ENCODE peak calls at places on chromosomes 16 and 17, in six cellular contexts. F is stomach, R is endodermal cell, D is heart right ventricle, Z is astrocyte, E is left ventricle myocardium inferior. T is an unnamed sample. For H3K4me1 and H3K27me3, the result is how much of the 10 kb centered on the place peaks cover.

GRCh38 chr16:73390491-73390890 is 342.6 kb upstream of the ZFHX3 start:
- DNase-seq in Z (no peak), R (no peak), D (no peak), E (no peak), F (no peak), T (no peak)

GRCh38 chr16:23378921-23379320 is 74.1 kb downstream of the COG7 start:
- DNase-seq in F (no peak), Z (no peak), E (no peak), R (no peak), D (no peak), T (no peak)

GRCh38 chr17:75568412-75569255 is 19.0 kb upstream of the MYO15B start:
- DNase-seq in D (no peak), Z (no peak), R (peak), E (no peak), F (no peak), T (no peak)

GRCh38 chr16:7597677-7598076 is 265.0 kb downstream of the RBFOX1 start:
- DNase-seq in F (no peak), R (no peak), E (no peak), Z (no peak), D (no peak), T (no peak)

GRCh38 chr17:64259436-64259835 is 3.6 kb downstream of the TEX2 start:
- DNase-seq in D (no peak), F (no peak), R (no peak), E (no peak), Z (no peak), T (no peak)

GRCh38 chr16:88633684-88634140 is 4.7 kb upstream of the IL17C start:
- DNase-seq in R (peak), F (peak), Z (no peak), D (peak), E (no peak), T (no peak)

GRCh38 chr16:76676356-76676755 is 399.2 kb downstream of the CNTNAP4 start:
- DNase-seq in D (no peak), Z (no peak), F (no peak), E (no peak), R (peak), T (peak)

GRCh38 chr16:4994719-4995434 is 36.7 kb downstream of the SEC14L5 start:
- DNase-seq in R (no peak), F (no peak), Z (no peak), D (no peak), E (no peak), T (no peak)

GRCh38 chr16:65855171-65856145 is 511.0 kb upstream of the CDH5 start:
- DNase-seq in R (no peak), F (no peak), D (no peak), Z (no peak), E (no peak), T (no peak)

GRCh38 chr17:8123695-8124349 is at the start of gene HES7:
- DNase-seq in D (no peak), E (no peak), Z (no peak), F (no peak), R (peak), T (peak)

GRCh38 chr17:78364436-78365281 is 4.8 kb upstream of the SOCS3 start:
- DNase-seq in Z (no peak), D (no peak), F (no peak), R (peak), E (no peak), T (no peak)

GRCh38 chr17:77364381-77364911 is 223.7 kb downstream of the SEC14L1 start:
- DNase-seq in R (peak), D (no peak), Z (no peak), F (no peak), E (no peak), T (no peak)

GRCh38 chr16:56869513-56870270 is 4.7 kb downstream of the SLC12A3 start:
- DNase-seq in F (no peak), D (no peak), R (peak), Z (no peak), E (no peak), T (no peak)

GRCh38 chr17:78979780-78980623 is at the start of gene LGALS3BP:
- DNase-seq in E (peak), F (peak), R (peak), D (peak), Z (peak), T (peak)

GRCh38 chr17:29124135-29124930 is 55.9 kb downstream of the MYO18A start:
- DNase-seq in F (peak), Z (peak), R (peak), D (no peak), E (no peak), T (no peak)

GRCh38 chr17:50527949-50528474 is 4.5 kb upstream of the EPN3 start:
- DNase-seq in Z (no peak), D (no peak), E (no peak), F (no peak), R (no peak), T (no peak)

GRCh38 chr16:17509194-17509593 is 38.4 kb upstream of the XYLT1 start:
- DNase-seq in Z (peak), E (no peak), D (no peak), F (no peak), R (no peak), T (no peak)

DNA sequence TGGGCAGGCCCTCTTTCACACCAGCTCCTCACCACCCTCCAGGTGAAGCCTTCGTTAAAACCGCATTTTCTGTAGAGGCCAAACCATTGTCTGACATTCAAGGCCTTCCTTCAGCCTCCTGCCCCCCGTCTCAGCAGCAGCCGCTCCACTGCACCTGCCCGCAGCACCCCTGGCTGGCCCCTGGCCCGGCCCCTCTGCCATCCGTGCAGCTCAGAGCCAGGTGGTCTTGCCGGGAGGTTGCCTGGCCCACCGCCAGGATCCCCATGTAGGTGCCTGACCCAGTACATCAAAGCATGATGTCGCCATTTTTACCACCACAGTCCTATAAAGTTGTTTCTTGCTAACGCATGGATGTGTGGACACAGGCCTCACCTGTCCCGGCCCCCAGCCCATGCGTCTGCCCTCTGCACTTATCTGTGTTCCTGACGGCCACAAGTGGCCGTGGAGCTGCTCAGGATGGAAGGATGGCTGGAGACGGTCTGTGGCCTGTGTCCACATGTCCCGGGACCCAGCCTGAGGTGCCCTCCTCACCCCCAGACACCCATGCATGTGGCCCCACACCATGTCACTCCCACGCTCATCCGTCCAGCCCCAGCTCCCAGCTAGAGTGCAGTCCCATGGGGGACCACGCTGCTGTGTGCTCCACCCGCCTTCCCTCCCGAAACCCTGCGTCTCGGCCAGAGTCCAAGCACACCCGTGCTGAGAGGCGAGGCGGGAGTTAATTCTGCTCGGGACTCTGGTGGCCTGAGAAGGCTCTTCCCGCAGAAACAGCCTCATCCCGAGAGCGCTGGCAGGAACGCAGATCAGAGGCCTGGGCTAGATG is 89.2 kb upstream of the CHMP6 start:
- DNase-seq in E (no peak), Z (no peak), D (no peak), R (no peak), F (no peak), T (no peak)
- H3K4me1 ChIP-seq in E (under half), Z (under half), D (under half), R (under half), F (under half), T (under half)

GRCh38 chr16:86628614-86629013 is 50.3 kb downstream of the FOXL1 start:
- DNase-seq in F (no peak), R (no peak), D (no peak), Z (peak), E (no peak), T (no peak)

GRCh38 chr16:86626966-86627365 is 48.6 kb downstream of the FOXL1 start:
- DNase-seq in F (no peak), R (no peak), E (no peak), Z (peak), D (no peak), T (no peak)

GRCh38 chr16:86625029-86625428 is 46.7 kb downstream of the FOXL1 start:
- DNase-seq in E (no peak), F (no peak), D (no peak), Z (no peak), R (no peak), T (no peak)

GRCh38 chr16:86626284-86626683 is 47.9 kb downstream of the FOXL1 start:
- DNase-seq in E (no peak), R (no peak), F (no peak), D (no peak), Z (no peak), T (no peak)

DNA sequence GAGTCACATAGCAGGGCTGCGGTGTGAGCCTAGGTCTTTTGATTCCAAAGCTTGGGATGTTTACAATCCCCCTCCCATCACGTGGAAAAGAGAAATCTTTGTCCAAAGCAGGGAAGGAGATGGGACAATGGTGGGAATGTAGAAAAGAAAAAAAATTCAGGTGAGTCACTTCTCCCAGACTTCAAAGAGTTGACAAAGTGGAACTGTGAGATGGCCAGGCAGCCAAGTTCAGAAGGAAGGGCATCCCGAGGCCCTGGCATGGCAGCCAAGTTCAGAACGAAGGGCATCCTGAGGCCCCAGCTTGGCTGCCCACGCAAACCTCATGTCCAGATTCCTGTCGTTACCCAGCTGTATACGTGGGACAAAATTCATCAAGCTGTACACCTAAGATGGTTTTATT is 47.5 kb downstream of the FOXL1 start:
- DNase-seq in E (no peak), R (no peak), F (no peak), D (no peak), Z (no peak), T (no peak)
- H3K27me3 ChIP-seq in E (under half), R (under half), F (under half), D (under half), Z (under half), T (under half)

GRCh38 chr17:1647802-1648581 is 1.7 kb downstream of the RILP start:
- DNase-seq in E (peak), Z (no peak), D (peak), F (peak), R (peak), T (no peak)
- H3K4me1 ChIP-seq in E (half or more), Z (under half), D (half or more), F (half or more), R (under half), T (under half)

GRCh38 chr16:1258906-1259759 is 3.3 kb downstream of the TPSD1 start:
- DNase-seq in R (no peak), F (no peak), D (no peak), Z (no peak), E (no peak), T (peak)

GRCh38 chr16:1258218-1258587 is 2.3 kb downstream of the TPSD1 start:
- DNase-seq in R (no peak), D (no peak), E (no peak), Z (no peak), F (no peak), T (no peak)

GRCh38 chr16:1259760-1260068 is 3.8 kb downstream of the TPSD1 start:
- DNase-seq in E (no peak), Z (no peak), D (no peak), R (no peak), F (no peak), T (peak)

GRCh38 chr16:1256874-1257322 is 1.0 kb downstream of the TPSD1 start:
- DNase-seq in D (no peak), F (no peak), E (no peak), R (no peak), Z (no peak), T (peak)

DNA sequence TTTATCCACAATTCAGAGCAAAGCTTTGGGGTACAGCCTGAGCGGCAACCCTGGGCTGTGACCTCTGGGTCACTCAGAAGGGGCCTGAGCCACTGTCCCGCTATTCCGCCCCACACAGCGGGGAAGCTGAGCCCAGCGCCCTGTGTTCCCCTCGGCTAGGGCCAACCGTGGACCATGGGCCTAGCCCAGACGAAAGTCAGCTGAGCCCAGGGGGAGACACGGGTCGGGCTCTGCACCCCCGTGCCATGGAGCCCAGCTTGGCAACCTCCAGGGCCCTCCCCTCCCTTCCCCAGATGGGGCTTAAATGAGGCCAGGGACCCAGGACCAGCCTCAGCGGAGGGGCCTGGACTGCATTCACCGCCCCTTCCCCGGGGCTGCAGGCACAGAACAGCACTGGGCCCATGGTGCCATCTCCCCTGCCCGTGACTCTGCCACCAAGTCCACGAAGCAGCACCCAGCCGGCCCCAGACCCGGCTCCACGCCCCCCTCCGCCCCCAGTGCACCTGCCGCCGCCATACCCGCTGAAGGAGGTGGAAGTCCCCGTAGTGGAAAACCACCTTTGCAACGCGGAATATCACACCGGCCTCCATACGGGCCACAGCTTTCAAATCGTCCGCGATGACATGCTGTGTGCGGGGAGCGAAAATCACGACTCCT is 1.8 kb downstream of the TPSD1 start:
- DNase-seq in Z (no peak), R (no peak), F (no peak), E (no peak), D (no peak), T (peak)
- H3K27me3 ChIP-seq in Z (under half), R (under half), F (half or more), E (half or more), D (half or more), T (under half)

GRCh38 chr16:21652451-21652850 is at the start of gene IGSF6:
- DNase-seq in E (no peak), Z (no peak), F (no peak), R (no peak), D (no peak), T (no peak)
- H3K4me1 ChIP-seq in E (under half), Z (under half), F (half or more), R (under half), D (under half), T (under half)

GRCh38 chr17:37191219-37191618 is 184.6 kb upstream of the C17orf78 start:
- DNase-seq in F (no peak), E (no peak), Z (peak), R (no peak), D (no peak), T (no peak)
- H3K27me3 ChIP-seq in F (under half), E (under half), Z (under half), R (under half), D (under half), T (under half)

GRCh38 chr17:16214190-16215001 is 938 bp downstream of the NCOR1 start:
- DNase-seq in F (no peak), Z (no peak), D (no peak), R (no peak), E (no peak), T (no peak)

GRCh38 chr17:16215002-16215272 is 397 bp downstream of the NCOR1 start:
- DNase-seq in E (peak), Z (no peak), R (peak), F (peak), D (no peak), T (peak)

GRCh38 chr17:16217002-16217635 is at the start of gene PIGL:
- DNase-seq in Z (peak), D (peak), E (peak), F (peak), R (peak), T (peak)

GRCh38 chr17:16215273-16215964 is at the start of gene NCOR1:
- DNase-seq in D (peak), F (peak), Z (peak), E (peak), R (peak), T (peak)

DNA sequence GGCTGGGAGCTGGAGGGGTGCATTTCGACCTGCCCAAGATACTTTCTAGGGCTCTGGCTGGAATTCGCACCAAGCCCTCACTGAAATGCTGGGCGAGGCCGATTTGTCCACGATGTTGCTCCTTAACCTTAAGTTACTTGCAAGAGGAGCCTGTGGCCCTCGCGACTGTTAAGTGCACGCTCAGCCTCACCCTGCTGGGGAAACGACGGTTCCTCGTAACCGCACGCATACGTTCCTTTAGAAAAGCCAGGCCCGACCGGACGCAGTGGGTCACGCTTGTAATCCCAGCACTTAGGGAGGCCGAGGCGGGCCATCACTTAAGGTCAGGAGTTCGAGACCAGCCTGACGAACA is 607 bp upstream of the NCOR1 start:
- DNase-seq in E (no peak), D (no peak), F (no peak), R (no peak), Z (no peak), T (peak)
- H3K4me1 ChIP-seq in E (half or more), D (under half), F (half or more), R (under half), Z (under half), T (under half)

DNA sequence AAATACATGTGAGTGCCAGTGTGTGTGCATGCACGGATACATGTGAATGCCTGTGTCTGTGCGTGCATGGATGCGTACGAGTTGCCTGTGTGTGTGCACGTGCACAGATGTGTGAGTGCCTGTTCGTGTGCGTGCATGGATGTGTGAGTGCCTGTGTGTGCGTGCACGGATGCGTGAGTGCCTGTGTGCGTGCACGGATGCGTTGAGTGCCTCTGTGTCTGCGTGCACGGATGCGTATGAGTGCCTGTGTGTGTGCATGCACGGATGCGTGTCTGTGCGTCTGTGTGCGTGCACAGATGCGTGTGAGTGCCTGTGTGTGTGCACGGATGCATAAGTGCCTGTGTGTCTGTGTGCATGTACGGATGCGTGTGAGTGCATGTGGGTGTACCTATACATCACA is 39.5 kb downstream of the BAIAP2 start:
- DNase-seq in D (no peak), Z (no peak), R (no peak), E (no peak), F (no peak), T (no peak)
- H3K27me3 ChIP-seq in D (under half), Z (under half), R (under half), E (under half), F (under half), T (under half)

DNA sequence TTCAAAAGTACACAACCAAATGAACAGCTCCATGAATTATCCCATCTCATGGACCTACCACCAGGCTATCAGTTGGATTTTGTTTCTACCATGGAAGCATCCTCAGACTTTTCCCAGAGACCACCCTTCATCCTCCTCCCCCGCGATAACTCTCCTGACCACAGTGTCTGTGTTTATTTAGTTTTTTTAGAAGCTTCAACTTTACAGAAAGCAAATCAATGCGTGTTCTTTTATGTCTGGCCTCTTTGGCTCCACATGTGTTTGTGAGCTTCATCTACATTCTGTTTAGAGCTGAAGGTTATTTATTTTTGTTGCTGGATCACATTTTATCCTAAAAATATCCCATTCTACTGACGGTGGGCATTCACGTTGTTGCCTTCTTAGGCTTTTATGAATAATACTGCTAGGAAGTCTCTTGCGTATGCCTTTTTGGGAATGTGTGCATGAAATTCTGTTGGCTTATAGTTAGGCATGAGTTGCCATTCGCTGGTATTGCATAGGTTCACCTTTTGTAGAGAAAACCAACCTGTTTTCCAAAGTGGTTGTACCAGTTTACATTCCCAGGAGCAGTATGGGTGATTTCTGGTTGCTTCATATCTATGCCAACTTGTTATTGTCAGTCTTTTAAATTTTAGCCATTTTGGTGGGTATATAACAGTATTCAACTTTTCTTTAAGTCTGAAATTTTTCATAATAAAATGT is 83.0 kb downstream of the CMIP start:
- DNase-seq in R (no peak), D (no peak), E (no peak), F (no peak), Z (no peak), T (no peak)
- H3K4me1 ChIP-seq in R (under half), D (under half), E (under half), F (half or more), Z (under half), T (half or more)